ENCODE peak calls at places on chromosomes 7 and 10, in five cellular contexts. I, H, Y, T and K are unnamed samples.

GRCh38 chr10:101893510-101894120 is 50.0 kb upstream of the KCNIP2 start:
- DNase-seq in I (no peak), H (no peak), Y (no peak), T (no peak), K (no peak)

GRCh38 chr7:15399446-15399845 is 162.4 kb downstream of the AGMO start:
- DNase-seq in I (no peak), H (peak), Y (no peak), T (no peak), K (no peak)

GRCh38 chr7:42097756-42098155 is 139.3 kb downstream of the GLI3 start:
- DNase-seq in I (no peak), H (peak), Y (no peak), T (no peak), K (no peak)

GRCh38 chr10:74072503-74072902 is 74.6 kb downstream of the VCL start:
- DNase-seq in I (no peak), H (no peak), Y (no peak), T (no peak), K (no peak)

GRCh38 chr7:143487566-143487965 is 9.9 kb downstream of the TAS2R41 start:
- DNase-seq in I (no peak), H (peak), Y (no peak), T (no peak), K (peak)

GRCh38 chr7:151759591-151760042 is 117.3 kb downstream of the PRKAG2 start:
- DNase-seq in I (peak), H (peak), Y (peak), T (peak), K (peak)

GRCh38 chr10:26486985-26487850 is 49.1 kb downstream of the APBB1IP start:
- DNase-seq in I (peak), H (peak), Y (no peak), T (peak), K (peak)

GRCh38 chr7:4845740-4846142 is 16.1 kb downstream of the PAPOLB start:
- DNase-seq in I (no peak), H (peak), Y (no peak), T (no peak), K (no peak)

GRCh38 chr10:52539463-52539862 is 225.4 kb downstream of the DKK1 start:
- DNase-seq in I (no peak), H (peak), Y (no peak), T (no peak), K (no peak)

GRCh38 chr7:4883352-4884144 is at the start of gene RADIL:
- DNase-seq in I (peak), H (peak), Y (peak), T (peak), K (peak)

GRCh38 chr10:5564537-5565204 is 39.9 kb downstream of the CALML3 start:
- DNase-seq in I (peak), H (no peak), Y (no peak), T (peak), K (no peak)

GRCh38 chr10:120456626-120457430 is at the start of gene PLPP4:
- DNase-seq in I (no peak), H (no peak), Y (peak), T (no peak), K (no peak)

GRCh38 chr10:117609095-117609821 is 66.7 kb downstream of the EMX2 start:
- DNase-seq in I (no peak), H (peak), Y (peak), T (peak), K (no peak)

GRCh38 chr10:33939892-33940291 is 605.4 kb upstream of the NRP1 start:
- DNase-seq in I (no peak), H (no peak), Y (no peak), T (no peak), K (no peak)

GRCh38 chr7:36115448-36116321 is 37.4 kb upstream of the EEPD1 start:
- DNase-seq in I (peak), H (peak), Y (no peak), T (peak), K (peak)

GRCh38 chr7:102167254-102167653 is 119.4 kb upstream of the SH2B2 start:
- DNase-seq in I (no peak), H (no peak), Y (no peak), T (no peak), K (no peak)

GRCh38 chr10:21281173-21281572 is 244.3 kb downstream of the SKIDA1 start:
- DNase-seq in I (no peak), H (no peak), Y (no peak), T (no peak), K (no peak)

GRCh38 chr7:140901946-140902304 is 22.8 kb downstream of the BRAF start:
- DNase-seq in I (no peak), H (no peak), Y (no peak), T (no peak), K (no peak)

GRCh38 chr7:140062528-140063299 is at the start of gene PARP12:
- DNase-seq in I (peak), H (peak), Y (peak), T (peak), K (peak)

GRCh38 chr7:130932667-130933432 is 198.8 kb upstream of the KLF14 start:
- DNase-seq in I (no peak), H (no peak), Y (no peak), T (no peak), K (peak)

GRCh38 chr10:22760025-22760424 is 45.6 kb upstream of the PIP4K2A start:
- DNase-seq in I (no peak), H (no peak), Y (no peak), T (no peak), K (no peak)

GRCh38 chr7:74219416-74219815 is 9.6 kb downstream of the LAT2 start:
- DNase-seq in I (no peak), H (no peak), Y (no peak), T (no peak), K (no peak)

GRCh38 chr10:116437076-116437692 is 9.5 kb downstream of the PNLIPRP3 start:
- DNase-seq in I (no peak), H (no peak), Y (no peak), T (no peak), K (peak)

GRCh38 chr7:76129366-76129765 is 72.3 kb upstream of the SRRM3 start:
- DNase-seq in I (no peak), H (no peak), Y (no peak), T (no peak), K (no peak)

GRCh38 chr7:17560516-17560915 is 262.1 kb downstream of the AHR start:
- DNase-seq in I (no peak), H (peak), Y (no peak), T (no peak), K (no peak)

GRCh38 chr10:113385021-113385975 is 167.6 kb upstream of the HABP2 start:
- DNase-seq in I (peak), H (peak), Y (peak), T (peak), K (peak)

GRCh38 chr7:44080686-44081265 is 1.6 kb downstream of the POLM start:
- DNase-seq in I (no peak), H (no peak), Y (no peak), T (no peak), K (no peak)

GRCh38 chr10:767794-768193 is 78.3 kb upstream of the DIP2C start:
- DNase-seq in I (no peak), H (no peak), Y (no peak), T (no peak), K (no peak)

GRCh38 chr10:855079-855478 is 76.4 kb downstream of the LARP4B start:
- DNase-seq in I (no peak), H (no peak), Y (no peak), T (no peak), K (no peak)

GRCh38 chr10:79038841-79039201 is 29.9 kb upstream of the ZMIZ1 start:
- DNase-seq in I (no peak), H (no peak), Y (no peak), T (no peak), K (no peak)

GRCh38 chr7:158392251-158392650 is 195.4 kb downstream of the PTPRN2 start:
- DNase-seq in I (no peak), H (no peak), Y (no peak), T (no peak), K (no peak)

GRCh38 chr10:133318494-133319127 is 9.9 kb downstream of the ZNF511 start:
- DNase-seq in I (peak), H (peak), Y (peak), T (peak), K (peak)
- TF ChIP-seq CTCF in I (peak), H (peak), Y (peak), T (peak), K (peak)

GRCh38 chr7:135877799-135878198 is 99.4 kb downstream of the MTPN start:
- DNase-seq in I (no peak), H (peak), Y (no peak), T (no peak), K (peak)
- TF ChIP-seq CTCF in I (no peak), H (no peak), Y (no peak), T (no peak), K (no peak)

GRCh38 chr7:110090113-110090820 is 1000.7 kb upstream of the LRRN3 start:
- DNase-seq in I (no peak), H (peak), Y (no peak), T (peak), K (no peak)
- TF ChIP-seq CTCF in I (peak), H (peak), Y (peak), T (peak), K (peak)

DNA sequence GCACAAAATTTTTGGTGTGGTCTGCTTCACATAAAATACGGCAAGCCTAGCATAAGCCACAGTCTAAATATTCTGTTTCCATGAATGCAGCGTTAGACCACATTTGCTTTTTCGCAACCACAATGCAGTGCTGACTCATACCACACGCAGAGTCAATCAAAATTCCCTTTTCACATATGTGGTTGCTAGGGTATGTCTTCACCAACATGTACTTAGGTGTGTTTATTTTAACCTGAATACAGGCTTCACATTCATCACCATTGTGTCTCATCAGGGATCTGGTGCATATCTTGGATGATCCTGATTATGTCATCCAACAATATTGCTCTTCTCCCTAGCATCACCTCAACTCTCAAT is 90.9 kb downstream of the CHN2 start:
- DNase-seq in I (no peak), H (peak), Y (no peak), T (peak), K (peak)
- TF ChIP-seq CTCF in I (no peak), H (no peak), Y (no peak), T (no peak), K (no peak)